ENCODE peak calls at places on chromosomes 6 and 20, in six cellular contexts. A, Y, K, L, V and X are unnamed samples.

GRCh38 chr20:23544133-23544532 is 24.2 kb downstream of the CST9L start:
- DNase-seq in A (no peak), Y (no peak), K (no peak), L (no peak), V (no peak), X (no peak)

GRCh38 chr6:169810066-169810989 is 58.9 kb downstream of the ERMARD start:
- DNase-seq in A (no peak), Y (no peak), K (no peak), L (no peak), V (peak; percentile 51), X (no peak)

GRCh38 chr20:10076126-10077080 is 41.6 kb downstream of the ANKEF1 start:
- DNase-seq in A (no peak), Y (no peak), K (no peak), L (no peak), V (no peak), X (no peak)

GRCh38 chr6:12403201-12403826 is 113.2 kb downstream of the EDN1 start:
- DNase-seq in A (no peak), Y (no peak), K (no peak), L (no peak), V (no peak), X (no peak)

GRCh38 chr6:166551797-166552495 is 34.5 kb downstream of the RAMACL start:
- DNase-seq in A (no peak), Y (no peak), K (no peak), L (no peak), V (no peak), X (no peak)

GRCh38 chr6:7042056-7042653 is 65.6 kb upstream of the RREB1 start:
- DNase-seq in A (no peak), Y (no peak), K (no peak), L (no peak), V (peak; percentile 25), X (no peak)

GRCh38 chr6:170089937-170090335 is 200.9 kb downstream of the DLL1 start:
- DNase-seq in A (no peak), Y (no peak), K (no peak), L (no peak), V (peak; percentile 6), X (no peak)

GRCh38 chr20:17334866-17335412 is 108.1 kb downstream of the PCSK2 start:
- DNase-seq in A (no peak), Y (no peak), K (no peak), L (no peak), V (no peak), X (no peak)

GRCh38 chr20:35295674-35296073 is 3.4 kb upstream of the FAM83C start:
- DNase-seq in A (no peak), Y (no peak), K (no peak), L (no peak), V (no peak), X (no peak)

GRCh38 chr6:37552267-37552666 is 52.6 kb upstream of the CCDC167 start:
- DNase-seq in A (no peak), Y (no peak), K (no peak), L (no peak), V (no peak), X (no peak)

GRCh38 chr6:151071295-151071694 is 168.5 kb upstream of the AKAP12 start:
- DNase-seq in A (peak; percentile 84), Y (no peak), K (peak; percentile 50), L (peak; percentile 53), V (no peak), X (peak; percentile 41)

GRCh38 chr20:58553166-58553696 is 38.0 kb upstream of the APCDD1L start:
- DNase-seq in A (no peak), Y (no peak), K (no peak), L (no peak), V (no peak), X (no peak)

GRCh38 chr20:51752343-51752951 is 15.7 kb downstream of the ATP9A start:
- DNase-seq in A (no peak), Y (no peak), K (no peak), L (no peak), V (no peak), X (no peak)

GRCh38 chr6:90221403-90221802 is 75.2 kb downstream of the BACH2 start:
- DNase-seq in A (no peak), Y (no peak), K (no peak), L (no peak), V (no peak), X (no peak)

GRCh38 chr6:117540670-117541069 is 58.2 kb downstream of the DCBLD1 start:
- DNase-seq in A (no peak), Y (no peak), K (no peak), L (no peak), V (no peak), X (no peak)

GRCh38 chr6:112232845-112233256 is 21.5 kb downstream of the LAMA4 start:
- DNase-seq in A (no peak), Y (no peak), K (peak; percentile 29), L (peak; percentile 68), V (no peak), X (peak; percentile 49)

GRCh38 chr6:110693296-110693695 is 122.0 kb downstream of the CDK19 start:
- DNase-seq in A (no peak), Y (no peak), K (no peak), L (no peak), V (no peak), X (no peak)

GRCh38 chr20:53126185-53126584 is 154.0 kb downstream of the TSHZ2 start:
- DNase-seq in A (no peak), Y (no peak), K (no peak), L (no peak), V (no peak), X (no peak)

GRCh38 chr20:17727351-17727750 is 27.6 kb downstream of the BANF2 start:
- DNase-seq in A (no peak), Y (no peak), K (no peak), L (no peak), V (no peak), X (no peak)

DNA sequence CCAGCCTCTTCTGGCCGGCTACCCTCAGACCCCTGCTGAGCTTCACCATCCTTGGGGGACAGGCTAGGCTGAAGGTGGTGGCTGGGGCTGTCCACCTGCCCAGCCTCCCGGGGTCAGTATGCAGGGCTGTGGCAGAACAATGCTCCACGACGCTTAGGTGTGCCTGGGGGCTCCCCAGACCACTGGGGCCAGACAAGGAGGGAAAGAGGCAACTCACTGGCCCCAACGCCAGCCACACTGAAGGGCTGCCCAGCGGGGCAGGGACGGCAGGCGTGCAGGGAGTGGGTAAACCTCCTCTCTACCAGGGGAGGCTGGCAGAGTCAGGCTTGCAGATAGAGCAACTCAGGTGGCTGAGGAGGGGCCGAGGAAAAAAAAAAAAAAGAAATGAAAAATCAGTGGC is 11.5 kb upstream of the UBE2V1 start:
- DNase-seq in A (no peak), Y (no peak), K (no peak), L (no peak), V (no peak), X (no peak)
- H3K4me3 ChIP-seq in A (no peak overlapping the region), Y (no peak overlapping the region), K (no peak overlapping the region), L (no peak overlapping the region), V (no peak overlapping the region), X (no peak overlapping the region)

GRCh38 chr20:62621251-62622110 is 20.8 kb upstream of the SLCO4A1 start:
- DNase-seq in A (no peak), Y (no peak), K (no peak), L (no peak), V (no peak), X (no peak)
- H3K4me1 ChIP-seq in A (peaks cover 8% of the 10 kb centered on the region), Y (peaks cover 37% of the 10 kb centered on the region), K (peaks cover 77% of the 10 kb centered on the region), L (peaks cover 60% of the 10 kb centered on the region), V (peaks cover 35% of the 10 kb centered on the region), X (peaks cover 23% of the 10 kb centered on the region)

GRCh38 chr6:129866688-129867087 is 5.6 kb upstream of the TMEM244 start:
- DNase-seq in A (no peak), Y (no peak), K (no peak), L (no peak), V (no peak), X (no peak)

GRCh38 chr6:129874837-129875236 is 13.7 kb upstream of the TMEM244 start:
- DNase-seq in A (no peak), Y (no peak), K (no peak), L (no peak), V (no peak), X (no peak)

GRCh38 chr6:129875610-129876515 is 14.7 kb upstream of the TMEM244 start:
- DNase-seq in A (no peak), Y (no peak), K (no peak), L (no peak), V (no peak), X (no peak)

GRCh38 chr6:129872591-129872990 is 11.5 kb upstream of the TMEM244 start:
- DNase-seq in A (no peak), Y (no peak), K (no peak), L (no peak), V (no peak), X (no peak)

GRCh38 chr6:129871220-129871619 is 10.1 kb upstream of the TMEM244 start:
- DNase-seq in A (no peak), Y (no peak), K (no peak), L (no peak), V (no peak), X (no peak)
- H3K9me3 ChIP-seq in A (no peaks in the 10 kb centered on the region), Y (no peaks in the 10 kb centered on the region), K (no peaks in the 10 kb centered on the region), L (no peaks in the 10 kb centered on the region), V (no peaks in the 10 kb centered on the region), X (no peaks in the 10 kb centered on the region)

GRCh38 chr6:162728177-162728571 is 400 bp downstream of the PACRG start:
- DNase-seq in A (no peak), Y (no peak), K (no peak), L (no peak), V (no peak), X (no peak)
- H3K4me3 ChIP-seq in A (no peak overlapping the region), Y (peak overlapping the region; percentile 14), K (peak overlapping the region; percentile 88), L (peak overlapping the region; percentile 90), V (peak overlapping the region; percentile 77), X (peak overlapping the region; percentile 82)

GRCh38 chr20:50245561-50246366 is 55.1 kb downstream of the CEBPB start:
- DNase-seq in A (no peak), Y (no peak), K (no peak), L (no peak), V (no peak), X (no peak)

GRCh38 chr20:50246367-50247195 is 56.0 kb downstream of the CEBPB start:
- DNase-seq in A (no peak), Y (no peak), K (no peak), L (no peak), V (no peak), X (no peak)

GRCh38 chr20:50249447-50250388 is 59.1 kb downstream of the CEBPB start:
- DNase-seq in A (no peak), Y (no peak), K (no peak), L (no peak), V (no peak), X (no peak)

GRCh38 chr20:50248104-50248631 is 57.5 kb downstream of the CEBPB start:
- DNase-seq in A (no peak), Y (no peak), K (no peak), L (no peak), V (no peak), X (no peak)

DNA sequence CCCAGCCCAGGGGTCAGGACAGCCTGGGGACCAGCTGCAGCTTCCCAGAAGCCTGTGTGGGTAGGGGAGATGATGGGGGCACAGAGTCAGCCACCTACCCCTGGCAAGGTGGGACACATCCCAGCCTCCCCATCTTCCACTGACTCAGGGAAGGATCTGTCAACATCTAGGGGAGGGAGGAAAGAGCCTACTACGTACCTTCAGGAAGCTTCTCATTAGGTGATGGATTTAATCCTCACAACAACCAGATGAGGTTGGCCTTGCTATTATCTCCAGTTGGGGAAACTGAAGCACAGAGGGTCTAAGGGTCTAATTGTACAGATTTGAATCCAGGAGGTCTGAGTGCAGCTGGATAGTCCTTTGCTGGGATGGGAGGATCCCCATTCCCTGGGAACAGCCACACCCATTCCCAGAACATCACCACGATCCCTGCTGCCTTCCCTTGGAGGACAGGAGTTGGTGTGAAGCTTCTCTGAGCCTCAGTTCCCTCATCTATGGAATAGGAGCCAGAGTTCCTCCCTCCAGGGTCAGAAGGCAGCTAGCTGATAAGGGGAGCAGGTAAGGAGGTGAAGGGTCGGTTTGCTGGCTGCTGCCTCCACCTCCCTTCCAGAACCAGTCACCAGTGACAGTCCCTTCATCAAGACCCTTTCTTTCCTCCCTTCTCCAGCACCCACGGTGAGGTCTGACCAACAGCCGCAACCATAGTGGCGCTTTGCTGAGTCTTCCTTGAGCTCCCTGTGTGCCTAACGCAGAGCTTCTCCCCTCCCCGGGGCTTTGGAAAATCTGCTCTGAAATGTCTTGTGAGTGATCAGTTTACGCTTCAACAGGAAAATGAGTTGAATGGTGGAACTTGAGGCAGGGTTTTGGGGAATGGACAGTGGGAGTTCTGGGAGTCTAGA is 56.8 kb downstream of the CEBPB start:
- DNase-seq in A (no peak), Y (no peak), K (no peak), L (no peak), V (no peak), X (no peak)
- H3K4me1 ChIP-seq in A (no peaks in the 10 kb centered on the region), Y (no peaks in the 10 kb centered on the region), K (no peaks in the 10 kb centered on the region), L (no peaks in the 10 kb centered on the region), V (no peaks in the 10 kb centered on the region), X (peaks cover 11% of the 10 kb centered on the region)